ENCODE peak calls at places on chromosomes 11 and 22, in ten cellular contexts. T is heart right ventricle, C is sigmoid colon, W is H9, J is uterus, P is brain microvascular endothelial cell, M is adrenal gland, B is HCT116, E is PC-3, D is right atrium auricular region. Y is an unnamed sample.

GRCh38 chr11:43927925-43928707 is 14.3 kb upstream of the C11orf96 start:
- DNase-seq in T (no peak), C (no peak), W (no peak), J (no peak), P (no peak), M (no peak), B (no peak), E (no peak), D (no peak), Y (no peak)

GRCh38 chr22:40300884-40301672 is 45.2 kb upstream of the ADSL start:
- DNase-seq in T (no peak), C (no peak), W (no peak), J (no peak), P (no peak), M (no peak), B (no peak), E (no peak), D (no peak), Y (no peak)

GRCh38 chr11:45079943-45080719 is 66.3 kb upstream of the PRDM11 start:
- DNase-seq in T (no peak), C (no peak), W (no peak), J (no peak), P (no peak), M (no peak), B (no peak), E (no peak), D (no peak), Y (no peak)

GRCh38 chr22:45429921-45430775 is 16.7 kb downstream of the RIBC2 start:
- DNase-seq in T (no peak), C (peak), W (no peak), J (peak), P (no peak), M (no peak), B (no peak), E (no peak), D (no peak), Y (no peak)

GRCh38 chr22:17741866-17742527 is 32.3 kb downstream of the BID start:
- DNase-seq in T (no peak), C (no peak), W (no peak), J (no peak), P (no peak), M (no peak), B (no peak), E (no peak), D (no peak), Y (no peak)

GRCh38 chr22:19201858-19202798 is 23.6 kb upstream of the SLC25A1 start:
- DNase-seq in T (no peak), C (peak), W (no peak), J (no peak), P (no peak), M (no peak), B (no peak), E (no peak), D (no peak), Y (no peak)

GRCh38 chr11:105229758-105230157 is 90.2 kb upstream of the CARD18 start:
- DNase-seq in T (no peak), C (no peak), W (no peak), J (no peak), P (no peak), M (no peak), B (no peak), E (no peak), D (no peak), Y (no peak)

GRCh38 chr11:128757886-128758612 is 64.2 kb downstream of the FLI1 start:
- DNase-seq in T (no peak), C (no peak), W (no peak), J (no peak), P (no peak), M (no peak), B (no peak), E (peak), D (no peak), Y (no peak)

GRCh38 chr22:20663137-20663828 is 110.6 kb upstream of the SERPIND1 start:
- DNase-seq in T (no peak), C (no peak), W (no peak), J (no peak), P (no peak), M (no peak), B (no peak), E (no peak), D (no peak), Y (peak)

GRCh38 chr22:27794244-27794643 is 7.3 kb downstream of the MN1 start:
- DNase-seq in T (no peak), C (no peak), W (no peak), J (no peak), P (no peak), M (no peak), B (no peak), E (no peak), D (no peak), Y (no peak)

GRCh38 chr11:111733009-111733408 is 33.2 kb downstream of the PPP2R1B start:
- DNase-seq in T (peak), C (peak), W (no peak), J (peak), P (peak), M (no peak), B (no peak), E (no peak), D (peak), Y (no peak)

GRCh38 chr11:111829185-111829968 is 42.0 kb downstream of the ALG9 start:
- DNase-seq in T (no peak), C (no peak), W (no peak), J (no peak), P (no peak), M (no peak), B (no peak), E (no peak), D (no peak), Y (no peak)

GRCh38 chr11:9076046-9076445 is 15.4 kb downstream of the SCUBE2 start:
- DNase-seq in T (no peak), C (no peak), W (no peak), J (no peak), P (no peak), M (no peak), B (no peak), E (no peak), D (no peak), Y (no peak)

GRCh38 chr11:122979815-122980656 is 1.6 kb downstream of the BSX start:
- DNase-seq in T (no peak), C (no peak), W (peak), J (no peak), P (no peak), M (no peak), B (no peak), E (no peak), D (no peak), Y (no peak)

GRCh38 chr11:1412377-1413095 is 22.8 kb downstream of the BRSK2 start:
- DNase-seq in T (no peak), C (no peak), W (no peak), J (no peak), P (no peak), M (no peak), B (no peak), E (no peak), D (no peak), Y (no peak)

GRCh38 chr22:42300286-42301071 is 30.0 kb upstream of the TCF20 start:
- DNase-seq in T (no peak), C (no peak), W (peak), J (no peak), P (no peak), M (no peak), B (no peak), E (peak), D (no peak), Y (peak)

GRCh38 chr11:6067502-6067901 is 36.9 kb upstream of the OR56A1 start:
- DNase-seq in T (no peak), C (no peak), W (no peak), J (no peak), P (no peak), M (no peak), B (no peak), E (no peak), D (no peak), Y (no peak)

GRCh38 chr11:112670806-112671570 is 290.2 kb upstream of the NCAM1 start:
- DNase-seq in T (no peak), C (no peak), W (no peak), J (no peak), P (no peak), M (no peak), B (no peak), E (no peak), D (no peak), Y (no peak)

GRCh38 chr11:68900835-68901381 is 2.7 kb downstream of the MRPL21 start:
- DNase-seq in T (no peak), C (peak), W (no peak), J (no peak), P (no peak), M (no peak), B (no peak), E (no peak), D (no peak), Y (no peak)

GRCh38 chr11:14264966-14265365 is 94.0 kb downstream of the RRAS2 start:
- DNase-seq in T (no peak), C (no peak), W (no peak), J (no peak), P (no peak), M (no peak), B (no peak), E (no peak), D (no peak), Y (no peak)

GRCh38 chr11:104918113-104918824 is 20.0 kb upstream of the CASP12 start:
- DNase-seq in T (no peak), C (no peak), W (no peak), J (no peak), P (peak), M (no peak), B (no peak), E (peak), D (no peak), Y (no peak)

GRCh38 chr22:26902401-26903029 is 245.1 kb downstream of the MIAT start:
- DNase-seq in T (no peak), C (no peak), W (no peak), J (no peak), P (no peak), M (no peak), B (no peak), E (no peak), D (no peak), Y (no peak)

GRCh38 chr11:3942956-3943497 is 87.6 kb downstream of the STIM1 start:
- DNase-seq in T (no peak), C (no peak), W (no peak), J (no peak), P (no peak), M (no peak), B (no peak), E (no peak), D (no peak), Y (no peak)

GRCh38 chr11:11075515-11076171 is 217.8 kb upstream of the ZBED5 start:
- DNase-seq in T (no peak), C (no peak), W (no peak), J (no peak), P (no peak), M (no peak), B (no peak), E (peak), D (no peak), Y (no peak)

GRCh38 chr11:104619751-104620150 is 278.5 kb downstream of the CASP12 start:
- DNase-seq in T (no peak), C (no peak), W (no peak), J (no peak), P (no peak), M (no peak), B (no peak), E (no peak), D (no peak), Y (no peak)

GRCh38 chr11:124900464-124900863 is 2.8 kb upstream of the ROBO4 start:
- DNase-seq in T (no peak), C (peak), W (peak), J (peak), P (peak), M (no peak), B (peak), E (peak), D (no peak), Y (peak)

GRCh38 chr11:27447288-27447914 is 25.2 kb downstream of the LGR4 start:
- DNase-seq in T (no peak), C (no peak), W (no peak), J (no peak), P (no peak), M (no peak), B (no peak), E (peak), D (no peak), Y (no peak)

GRCh38 chr22:44133161-44133560 is 47.6 kb upstream of the PARVG start:
- DNase-seq in T (no peak), C (peak), W (no peak), J (no peak), P (peak), M (no peak), B (no peak), E (no peak), D (no peak), Y (no peak)

GRCh38 chr11:117022526-117022925 is 75.7 kb downstream of the SIK3 start:
- DNase-seq in T (no peak), C (no peak), W (no peak), J (no peak), P (no peak), M (no peak), B (no peak), E (no peak), D (no peak), Y (no peak)

GRCh38 chr11:1116666-1117390 is 40.9 kb upstream of the MUC5AC start:
- DNase-seq in T (no peak), C (peak), W (no peak), J (no peak), P (no peak), M (no peak), B (no peak), E (no peak), D (no peak), Y (no peak)

GRCh38 chr11:86809561-86809960 is 9.2 kb downstream of the PRSS23 start:
- DNase-seq in T (no peak), C (no peak), W (no peak), J (no peak), P (no peak), M (no peak), B (no peak), E (no peak), D (no peak), Y (no peak)

GRCh38 chr22:41907436-41908401 is 7.2 kb downstream of the SHISA8 start:
- DNase-seq in T (no peak), C (no peak), W (peak), J (no peak), P (no peak), M (no peak), B (no peak), E (no peak), D (no peak), Y (no peak)

GRCh38 chr22:37208401-37209139 is 3.7 kb downstream of the SSTR3 start:
- DNase-seq in T (no peak), C (peak), W (no peak), J (no peak), P (no peak), M (no peak), B (no peak), E (no peak), D (no peak), Y (no peak)

GRCh38 chr22:39707351-39707750 is 136.8 kb downstream of the CACNA1I start:
- DNase-seq in T (no peak), C (no peak), W (no peak), J (no peak), P (no peak), M (no peak), B (no peak), E (no peak), D (no peak), Y (no peak)

GRCh38 chr11:33329705-33330329 is 72.6 kb downstream of the HIPK3 start:
- DNase-seq in T (no peak), C (peak), W (no peak), J (peak), P (peak), M (peak), B (peak), E (peak), D (no peak), Y (peak)

GRCh38 chr11:93444671-93445073 is 98.5 kb downstream of the SMCO4 start:
- DNase-seq in T (no peak), C (no peak), W (peak), J (no peak), P (peak), M (no peak), B (no peak), E (peak), D (no peak), Y (no peak)

GRCh38 chr11:118699508-118700220 is 20.2 kb upstream of the TREH start:
- DNase-seq in T (no peak), C (peak), W (no peak), J (no peak), P (no peak), M (no peak), B (no peak), E (no peak), D (no peak), Y (no peak)

GRCh38 chr11:117221775-117222517 is 9.9 kb downstream of the PCSK7 start:
- DNase-seq in T (peak), C (peak), W (no peak), J (peak), P (no peak), M (no peak), B (no peak), E (peak), D (peak), Y (no peak)

GRCh38 chr11:16912607-16913006 is 101.6 kb downstream of the PLEKHA7 start:
- DNase-seq in T (no peak), C (no peak), W (peak), J (no peak), P (no peak), M (no peak), B (no peak), E (peak), D (no peak), Y (no peak)

GRCh38 chr11:8318536-8318935 is 54.9 kb upstream of the LMO1 start:
- DNase-seq in T (no peak), C (peak), W (peak), J (no peak), P (no peak), M (no peak), B (no peak), E (no peak), D (no peak), Y (no peak)

DNA sequence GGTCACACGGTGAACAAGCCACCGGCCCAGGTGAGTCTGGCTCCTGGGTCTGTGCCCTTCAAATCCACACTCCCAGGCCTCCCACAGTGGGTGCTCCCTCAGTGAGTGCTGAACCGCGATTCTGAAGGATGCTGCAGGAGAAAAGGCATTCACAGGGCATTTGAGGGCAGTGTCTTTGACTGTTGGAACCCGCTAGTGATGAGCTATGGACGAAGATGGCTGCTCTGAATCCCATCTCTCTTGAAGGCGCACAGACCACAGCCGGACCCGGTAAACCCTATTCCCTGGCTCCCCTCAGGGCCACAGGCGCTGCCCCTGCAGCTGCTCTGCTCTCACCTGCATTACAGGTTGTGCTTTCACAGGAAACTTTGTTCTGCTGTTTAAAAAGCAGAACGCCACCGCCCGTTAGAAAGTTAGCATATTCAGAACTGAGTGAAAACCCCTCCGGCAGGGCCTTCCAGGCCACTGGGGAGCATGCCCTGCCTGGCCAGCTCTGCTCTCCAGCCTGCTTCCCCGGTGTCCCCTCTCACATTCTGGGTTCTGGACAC is 3.2 kb downstream of the LRRC32 start:
- DNase-seq in T (no peak), C (peak), W (peak), J (peak), P (no peak), M (no peak), B (no peak), E (no peak), D (no peak), Y (no peak)
- H3K27ac ChIP-seq in T (peak), C (peak), W (no peak), J (peak), P (no peak), M (no peak), B (no peak), E (no peak), D (peak), Y (no peak)

DNA sequence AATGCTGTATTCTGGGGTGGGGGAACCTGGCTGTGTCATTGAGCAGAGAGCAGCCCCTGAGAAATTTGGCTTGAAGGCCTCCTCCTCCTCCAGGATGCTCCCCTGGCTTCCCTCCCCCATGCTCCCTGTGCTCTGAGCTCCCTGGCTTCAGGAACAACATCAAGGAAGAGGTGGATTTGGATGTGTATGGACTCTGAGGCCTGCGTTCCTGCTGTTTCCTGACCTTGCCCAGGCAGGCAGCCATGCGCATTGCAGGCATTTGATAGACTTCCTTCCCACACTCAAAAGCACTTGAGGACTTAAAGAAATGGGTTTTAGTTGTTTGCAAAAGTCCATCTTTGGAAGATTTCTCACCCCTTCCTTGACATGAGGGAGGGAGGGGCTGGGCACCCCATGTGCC is 1317.1 kb downstream of the BRD1 start:
- DNase-seq in T (no peak), C (no peak), W (no peak), J (no peak), P (no peak), M (no peak), B (no peak), E (no peak), D (no peak), Y (no peak)
- TF ChIP-seq CTCF in T (no peak), C (no peak), W (no peak), J (no peak), P (no peak), M (no peak), B (no peak), E (no peak), D (no peak), Y (no peak)

GRCh38 chr22:25066861-25067435 is 114.4 kb downstream of the KIAA1671 start:
- DNase-seq in T (no peak), C (no peak), W (no peak), J (no peak), P (no peak), M (no peak), B (no peak), E (no peak), D (no peak), Y (no peak)
- H3K27ac ChIP-seq in T (no peak), C (peak), W (no peak), J (no peak), P (no peak), M (no peak), B (no peak), E (no peak), D (peak), Y (peak)

GRCh38 chr11:18927550-18928322 is 11.5 kb downstream of the MRGPRX1 start:
- DNase-seq in T (no peak), C (no peak), W (no peak), J (no peak), P (no peak), M (no peak), B (no peak), E (peak), D (no peak), Y (peak)
- TF ChIP-seq CTCF in T (no peak), C (no peak), W (no peak), J (no peak), P (no peak), M (no peak), B (no peak), E (peak), D (no peak), Y (no peak)

Y was measured in RWPE1.